ENCODE peak calls at places on chromosomes 16 and 17, in seven cellular contexts. One of them, this sample, is unnamed.
A peak's percentile ranks its signal among the peaks of the same experiment; 100 is the strongest.

GRCh38 chr16:75750516-75750915 is 24.2 kb upstream of the CPHXL start:
- DNase-seq in PC-3: no peak
- DNase-seq in GM23338: no peak
- DNase-seq in hepatocyte: peak; percentile 60
- DNase-seq in OCI-LY7: no peak
- DNase-seq in MM.1S: no peak
- DNase-seq in PC-9: no peak
- DNase-seq in this sample: no peak

GRCh38 chr17:43405861-43406260 is 7.1 kb downstream of the ARL4D start:
- DNase-seq in PC-9: no peak
- DNase-seq in PC-3: no peak
- DNase-seq in GM23338: no peak
- DNase-seq in hepatocyte: no peak
- DNase-seq in MM.1S: no peak
- DNase-seq in OCI-LY7: no peak
- DNase-seq in this sample: no peak

GRCh38 chr16:25006504-25007055 is 8.6 kb downstream of the ARHGAP17 start:
- DNase-seq in PC-3: no peak
- DNase-seq in OCI-LY7: no peak
- DNase-seq in hepatocyte: peak; percentile 67
- DNase-seq in MM.1S: no peak
- DNase-seq in PC-9: peak; percentile 64
- DNase-seq in GM23338: no peak
- DNase-seq in this sample: no peak

GRCh38 chr17:41559548-41559947 is 12.3 kb downstream of the KRT9 start:
- DNase-seq in PC-9: no peak
- DNase-seq in OCI-LY7: no peak
- DNase-seq in MM.1S: no peak
- DNase-seq in hepatocyte: no peak
- DNase-seq in GM23338: no peak
- DNase-seq in PC-3: no peak
- DNase-seq in this sample: no peak

GRCh38 chr16:78396046-78396445 is 296.6 kb downstream of the WWOX start:
- DNase-seq in MM.1S: no peak
- DNase-seq in GM23338: peak; percentile 60
- DNase-seq in PC-3: peak; percentile 22
- DNase-seq in OCI-LY7: peak; percentile 2
- DNase-seq in PC-9: no peak
- DNase-seq in hepatocyte: no peak
- DNase-seq in this sample: peak; percentile 3

GRCh38 chr17:1787301-1787902 is 25.5 kb downstream of the SERPINF1 start:
- DNase-seq in PC-3: peak; percentile 87
- DNase-seq in hepatocyte: peak; percentile 91
- DNase-seq in OCI-LY7: no peak
- DNase-seq in PC-9: peak; percentile 61
- DNase-seq in MM.1S: no peak
- DNase-seq in GM23338: no peak
- DNase-seq in this sample: peak; percentile 69

GRCh38 chr17:17890773-17891759 is 54.3 kb upstream of the SREBF1 start:
- DNase-seq in PC-9: peak; percentile 71
- DNase-seq in OCI-LY7: peak; percentile 43
- DNase-seq in GM23338: peak; percentile 79
- DNase-seq in MM.1S: peak; percentile 65
- DNase-seq in PC-3: peak; percentile 73
- DNase-seq in hepatocyte: peak; percentile 81
- DNase-seq in this sample: peak; percentile 53

GRCh38 chr17:4043862-4044261 is 79.6 kb upstream of the ATP2A3 start:
- DNase-seq in PC-9: no peak
- DNase-seq in GM23338: no peak
- DNase-seq in PC-3: no peak
- DNase-seq in MM.1S: peak; percentile 76
- DNase-seq in hepatocyte: no peak
- DNase-seq in OCI-LY7: no peak
- DNase-seq in this sample: no peak

GRCh38 chr17:64236827-64237403 is 26.1 kb downstream of the TEX2 start:
- DNase-seq in MM.1S: no peak
- DNase-seq in PC-3: peak; percentile 46
- DNase-seq in hepatocyte: no peak
- DNase-seq in PC-9: no peak
- DNase-seq in GM23338: peak; percentile 78
- DNase-seq in OCI-LY7: no peak
- DNase-seq in this sample: peak; percentile 12

GRCh38 chr16:11679941-11680911 is 12.0 kb downstream of the SNN start:
- DNase-seq in GM23338: no peak
- DNase-seq in PC-3: no peak
- DNase-seq in OCI-LY7: no peak
- DNase-seq in MM.1S: peak; percentile 41
- DNase-seq in PC-9: no peak
- DNase-seq in hepatocyte: no peak
- DNase-seq in this sample: no peak

GRCh38 chr16:85824161-85825135 is 25.0 kb downstream of the COX4I1 start:
- DNase-seq in PC-3: no peak
- DNase-seq in GM23338: no peak
- DNase-seq in OCI-LY7: no peak
- DNase-seq in PC-9: no peak
- DNase-seq in MM.1S: no peak
- DNase-seq in hepatocyte: no peak
- DNase-seq in this sample: no peak

GRCh38 chr17:81890447-81891302 is 711 bp downstream of the ALYREF start:
- DNase-seq in PC-3: no peak
- DNase-seq in PC-9: no peak
- DNase-seq in MM.1S: peak; percentile 46
- DNase-seq in GM23338: peak; percentile 42
- DNase-seq in hepatocyte: peak; percentile 50
- DNase-seq in OCI-LY7: peak; percentile 71
- DNase-seq in this sample: no peak

GRCh38 chr17:40071720-40072480 is 9.1 kb downstream of the THRA start:
- DNase-seq in MM.1S: no peak
- DNase-seq in GM23338: no peak
- DNase-seq in PC-3: no peak
- DNase-seq in OCI-LY7: no peak
- DNase-seq in PC-9: peak; percentile 70
- DNase-seq in hepatocyte: peak; percentile 72
- DNase-seq in this sample: no peak

GRCh38 chr17:40070644-40070894 is 7.8 kb downstream of the THRA start:
- DNase-seq in MM.1S: no peak
- DNase-seq in PC-9: no peak
- DNase-seq in hepatocyte: no peak
- DNase-seq in OCI-LY7: no peak
- DNase-seq in GM23338: no peak
- DNase-seq in PC-3: no peak
- DNase-seq in this sample: no peak

GRCh38 chr17:40069751-40070643 is 7.2 kb downstream of the THRA start:
- DNase-seq in GM23338: peak; percentile 55
- DNase-seq in PC-3: peak; percentile 25
- DNase-seq in MM.1S: no peak
- DNase-seq in PC-9: peak; percentile 29
- DNase-seq in OCI-LY7: peak; percentile 61
- DNase-seq in hepatocyte: peak; percentile 70
- DNase-seq in this sample: no peak

GRCh38 chr17:40072481-40073346 is 9.9 kb downstream of the THRA start:
- DNase-seq in OCI-LY7: no peak
- DNase-seq in GM23338: no peak
- DNase-seq in PC-9: no peak
- DNase-seq in PC-3: peak; percentile 4
- DNase-seq in MM.1S: no peak
- DNase-seq in hepatocyte: peak; percentile 77
- DNase-seq in this sample: no peak

DNA sequence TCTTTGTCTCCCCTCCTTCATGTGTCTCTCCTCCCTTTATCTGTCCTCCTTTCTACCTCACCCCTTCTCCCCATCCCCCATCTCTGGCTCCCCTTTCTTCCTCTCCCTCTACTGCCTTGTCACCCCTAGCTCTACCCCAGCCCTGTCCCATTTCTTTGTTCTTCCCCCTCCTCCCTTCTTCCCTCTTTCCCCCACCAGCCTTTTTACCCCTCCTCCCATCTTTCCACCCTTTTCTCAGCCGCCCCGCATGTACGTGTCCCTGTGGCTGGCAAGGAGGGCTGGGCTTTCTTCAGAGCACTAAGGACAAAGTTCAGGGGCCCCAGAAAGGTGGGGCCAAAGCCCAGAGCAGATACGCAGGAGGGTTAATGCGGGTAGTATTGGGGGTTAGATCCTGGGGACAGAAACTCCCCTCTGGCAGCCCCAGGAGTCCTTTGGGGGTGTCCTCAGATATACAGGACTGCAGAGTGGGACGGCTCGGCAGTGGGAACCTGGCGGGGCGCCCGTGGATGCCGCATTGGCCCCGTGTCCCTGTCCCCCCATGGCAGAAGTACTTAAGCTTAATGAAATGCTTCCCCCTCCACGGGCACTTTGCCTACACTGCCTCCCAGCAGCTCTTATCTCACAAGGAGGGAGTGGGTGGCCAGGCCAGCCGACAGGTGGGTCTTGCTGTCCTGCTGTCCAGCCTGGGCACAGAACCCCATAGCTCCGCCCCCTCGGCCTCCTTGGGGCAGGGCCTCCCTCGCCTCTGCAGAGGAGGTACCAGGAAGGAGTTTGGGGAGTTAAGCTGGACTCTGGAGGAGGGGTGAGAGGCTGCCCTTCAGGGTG is 8.3 kb downstream of the THRA start:
- DNase-seq in PC-3: no peak
- DNase-seq in OCI-LY7: no peak
- DNase-seq in GM23338: peak; percentile 51
- DNase-seq in PC-9: peak; percentile 29
- DNase-seq in hepatocyte: peak; percentile 79
- DNase-seq in MM.1S: no peak
- DNase-seq in this sample: no peak
- H3K9me2 ChIP-seq in PC-3: no peaks in the 10 kb centered on the region
- H3K9me2 ChIP-seq in OCI-LY7: no peaks in the 10 kb centered on the region
- H3K9me2 ChIP-seq in GM23338: no peaks in the 10 kb centered on the region
- H3K9me2 ChIP-seq in PC-9: no peaks in the 10 kb centered on the region
- H3K9me2 ChIP-seq in hepatocyte: no peaks in the 10 kb centered on the region
- H3K9me2 ChIP-seq in MM.1S: no peaks in the 10 kb centered on the region
- H3K9me2 ChIP-seq in this sample: no peaks in the 10 kb centered on the region

DNA sequence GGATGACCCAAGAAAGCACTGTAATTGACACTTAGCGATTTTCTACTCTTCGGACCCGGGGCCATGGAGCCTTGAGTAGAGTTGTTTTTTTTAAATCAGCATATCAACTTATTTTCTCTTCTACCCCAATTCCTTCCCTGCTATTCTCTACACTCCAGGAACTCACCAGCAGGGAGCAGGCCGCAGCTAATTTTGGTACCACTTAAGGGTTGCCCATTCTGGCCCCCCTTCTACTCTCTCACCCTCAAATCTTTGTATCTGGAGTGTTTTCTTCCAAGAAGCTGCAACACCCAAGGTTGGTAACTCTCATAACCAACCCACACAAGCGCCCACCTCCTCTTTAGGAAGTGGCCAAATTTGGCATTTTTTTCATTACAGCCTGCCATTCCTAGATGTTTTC is 5.5 kb upstream of the ERAL1 start:
- DNase-seq in PC-3: no peak
- DNase-seq in MM.1S: no peak
- DNase-seq in GM23338: peak; percentile 52
- DNase-seq in hepatocyte: no peak
- DNase-seq in PC-9: no peak
- DNase-seq in OCI-LY7: no peak
- DNase-seq in this sample: no peak
- TF ChIP-seq CTCF in PC-3: peak; percentile 18
- TF ChIP-seq CTCF in MM.1S: no peak
- TF ChIP-seq CTCF in GM23338: peak; percentile 40
- TF ChIP-seq CTCF in hepatocyte: no peak
- TF ChIP-seq CTCF in PC-9: no peak
- TF ChIP-seq CTCF in OCI-LY7: no peak
- TF ChIP-seq CTCF in this sample: peak; percentile 15

DNA sequence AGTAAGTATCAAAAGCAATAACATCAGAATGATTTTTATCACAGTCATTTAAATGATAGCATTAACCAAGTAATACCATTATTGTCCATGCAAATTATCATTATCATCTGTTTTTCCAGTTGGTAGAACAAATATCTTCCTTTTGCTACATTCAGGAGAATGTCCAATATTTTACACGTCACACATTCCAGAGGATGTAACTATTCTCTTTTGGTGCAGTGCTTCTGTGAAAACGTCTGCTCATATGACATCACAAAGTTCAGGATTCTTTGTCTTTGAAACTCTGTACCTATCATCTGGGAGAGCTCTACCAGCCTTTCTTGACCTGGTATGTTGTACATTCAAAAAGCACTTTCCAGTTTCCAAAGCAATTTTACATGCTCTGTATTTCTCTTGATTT is 40.2 kb upstream of the PITPNM3 start:
- DNase-seq in PC-3: no peak
- DNase-seq in PC-9: no peak
- DNase-seq in hepatocyte: no peak
- DNase-seq in GM23338: no peak
- DNase-seq in OCI-LY7: no peak
- DNase-seq in MM.1S: no peak
- DNase-seq in this sample: no peak
- H3K9me2 ChIP-seq in PC-3: no peaks in the 10 kb centered on the region
- H3K9me2 ChIP-seq in PC-9: no peaks in the 10 kb centered on the region
- H3K9me2 ChIP-seq in hepatocyte: no peaks in the 10 kb centered on the region
- H3K9me2 ChIP-seq in GM23338: no peaks in the 10 kb centered on the region
- H3K9me2 ChIP-seq in OCI-LY7: no peaks in the 10 kb centered on the region
- H3K9me2 ChIP-seq in MM.1S: no peaks in the 10 kb centered on the region
- H3K9me2 ChIP-seq in this sample: no peaks in the 10 kb centered on the region

GRCh38 chr16:30829130-30830071 is 42.4 kb upstream of the ZNF629 start:
- DNase-seq in MM.1S: no peak
- DNase-seq in hepatocyte: peak; percentile 46
- DNase-seq in PC-3: no peak
- DNase-seq in PC-9: no peak
- DNase-seq in OCI-LY7: no peak
- DNase-seq in GM23338: no peak
- DNase-seq in this sample: no peak
- TF ChIP-seq CTCF in MM.1S: no peak
- TF ChIP-seq CTCF in hepatocyte: no peak
- TF ChIP-seq CTCF in PC-3: no peak
- TF ChIP-seq CTCF in PC-9: no peak
- TF ChIP-seq CTCF in OCI-LY7: no peak
- TF ChIP-seq CTCF in GM23338: no peak
- TF ChIP-seq CTCF in this sample: no peak

DNA sequence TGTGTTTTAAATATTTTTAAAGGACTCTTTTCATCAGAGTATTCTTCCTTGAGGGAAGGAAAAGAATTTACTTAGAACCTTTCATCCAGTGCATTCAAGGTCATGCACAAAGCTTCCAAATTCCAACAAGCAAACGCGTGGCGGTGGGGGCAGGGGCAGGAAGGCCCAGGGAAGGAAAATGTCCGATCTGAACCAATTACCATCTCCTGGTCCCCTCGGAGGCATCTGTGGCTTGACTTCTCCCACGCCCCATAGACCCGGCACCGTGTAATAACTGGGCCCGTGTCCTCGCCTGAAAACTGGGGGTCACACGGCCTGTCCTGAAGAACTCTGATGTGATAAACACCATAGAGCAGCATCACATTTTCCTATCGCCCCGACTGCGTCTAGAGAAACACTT is 18.3 kb downstream of the MEAK7 start:
- DNase-seq in MM.1S: no peak
- DNase-seq in PC-3: no peak
- DNase-seq in GM23338: no peak
- DNase-seq in hepatocyte: no peak
- DNase-seq in OCI-LY7: no peak
- DNase-seq in PC-9: no peak
- DNase-seq in this sample: no peak
- H3K9me2 ChIP-seq in MM.1S: no peaks in the 10 kb centered on the region
- H3K9me2 ChIP-seq in PC-3: no peaks in the 10 kb centered on the region
- H3K9me2 ChIP-seq in GM23338: no peaks in the 10 kb centered on the region
- H3K9me2 ChIP-seq in hepatocyte: no peaks in the 10 kb centered on the region
- H3K9me2 ChIP-seq in OCI-LY7: no peaks in the 10 kb centered on the region
- H3K9me2 ChIP-seq in PC-9: no peaks in the 10 kb centered on the region
- H3K9me2 ChIP-seq in this sample: no peaks in the 10 kb centered on the region

GRCh38 chr16:80341242-80341641 is 199.6 kb upstream of the DYNLRB2 start:
- DNase-seq in hepatocyte: peak; percentile 19
- DNase-seq in GM23338: no peak
- DNase-seq in PC-9: no peak
- DNase-seq in PC-3: no peak
- DNase-seq in OCI-LY7: no peak
- DNase-seq in MM.1S: no peak
- DNase-seq in this sample: no peak
- TF ChIP-seq CTCF in hepatocyte: peak; percentile 31
- TF ChIP-seq CTCF in GM23338: peak; percentile 41
- TF ChIP-seq CTCF in PC-9: no peak
- TF ChIP-seq CTCF in PC-3: no peak
- TF ChIP-seq CTCF in OCI-LY7: no peak
- TF ChIP-seq CTCF in MM.1S: no peak
- TF ChIP-seq CTCF in this sample: no peak